ENCODE peak calls at places on chromosomes 6 and 20, in five cellular contexts. G is H9, B is IMR-90, Y is H1, W is mesenchymal stem cell. Q is an unnamed sample.
A peak's percentile ranks its signal among the peaks of the same experiment; 100 is the strongest.

GRCh38 chr20:50152394-50153152 is 950 bp downstream of the PEDS1 start:
- DNase-seq in G (no peak), W (no peak), Y (no peak), B (no peak), Q (no peak)

GRCh38 chr6:148441454-148441911 is 98.8 kb downstream of the SASH1 start:
- DNase-seq in G (no peak), B (peak; percentile 90), Y (no peak), W (peak; percentile 94), Q (no peak)

GRCh38 chr6:88982720-88983119 is 19.3 kb upstream of the RNGTT start:
- DNase-seq in G (no peak), W (peak; percentile 76), B (peak; percentile 79), Y (no peak), Q (peak; percentile 32)

GRCh38 chr20:38982291-38982690 is 20.1 kb downstream of the DHX35 start:
- DNase-seq in B (peak; percentile 33), G (no peak), W (peak; percentile 24), Y (no peak), Q (no peak)

GRCh38 chr6:75081920-75082319 is 123.9 kb downstream of the COL12A1 start:
- DNase-seq in W (no peak), Y (no peak), G (no peak), B (peak; percentile 50), Q (no peak)

GRCh38 chr6:1499798-1500197 is 109.9 kb upstream of the FOXC1 start:
- DNase-seq in B (no peak), W (no peak), Y (no peak), G (no peak), Q (no peak)

GRCh38 chr20:44496976-44497375 is 21.3 kb downstream of the TTPAL start:
- DNase-seq in W (peak; percentile 73), G (no peak), B (peak; percentile 96), Y (no peak), Q (no peak)

GRCh38 chr6:56246941-56247653 is at the start of gene COL21A1:
- DNase-seq in Y (peak; percentile 87), B (no peak), G (peak; percentile 95), W (peak; percentile 46), Q (peak; percentile 52)

GRCh38 chr6:79436232-79436631 is 101.0 kb downstream of the LCA5 start:
- DNase-seq in B (no peak), Y (no peak), G (no peak), W (no peak), Q (no peak)

GRCh38 chr6:105609375-105609991 is 206.6 kb upstream of the PREP start:
- DNase-seq in B (peak; percentile 92), G (no peak), Y (no peak), W (peak; percentile 97), Q (no peak)
- H2BK15ac ChIP-seq in B (peak overlapping the region; percentile 99), G (no peak overlapping the region), Y (no peak overlapping the region), W (peak overlapping the region; percentile 77), Q (no peak overlapping the region)

GRCh38 chr6:30213654-30213998 is 420 bp upstream of the TRIM26 start:
- DNase-seq in G (no peak), Y (no peak), W (no peak), B (no peak), Q (no peak)
- H3K14ac ChIP-seq in G (peak overlapping the region; percentile 83), Y (no peak overlapping the region), W (no peak overlapping the region), B (peak overlapping the region; percentile 71), Q (no peak overlapping the region)

GRCh38 chr6:38337819-38338465 is 301.8 kb downstream of the BTBD9 start:
- DNase-seq in G (no peak), B (peak; percentile 88), Y (no peak), W (peak; percentile 83), Q (no peak)
- H2BK15ac ChIP-seq in G (no peak overlapping the region), B (peak overlapping the region; percentile 62), Y (no peak overlapping the region), W (no peak overlapping the region), Q (no peak overlapping the region)

GRCh38 chr6:37257634-37258404 is at the start of the genes TBC1D22B and TMEM217:
- DNase-seq in G (peak; percentile 99), B (peak; percentile 93), Y (peak; percentile 98), W (peak; percentile 94), Q (peak; percentile 81)
- H3K14ac ChIP-seq in G (peak within 1 kb of the TSS; percentile 89), B (peak within 1 kb of the TSS; percentile 88), Y (no peak within 1 kb of the TSS), W (no peak within 1 kb of the TSS), Q (no peak within 1 kb of the TSS)

GRCh38 chr6:7138111-7138510 is 30.4 kb downstream of the RREB1 start:
- DNase-seq in W (no peak), Y (no peak), B (no peak), G (no peak), Q (no peak)
- H2BK15ac ChIP-seq in W (no peak overlapping the region), Y (no peak overlapping the region), B (no peak overlapping the region), G (no peak overlapping the region), Q (no peak overlapping the region)

GRCh38 chr20:34829191-34829590 is 3.7 kb upstream of the NCOA6 start:
- DNase-seq in W (no peak), Y (no peak), G (no peak), B (no peak), Q (no peak)

GRCh38 chr20:34820805-34821578 is 4.5 kb downstream of the NCOA6 start:
- DNase-seq in Y (no peak), G (no peak), W (no peak), B (no peak), Q (no peak)

GRCh38 chr20:34824861-34825529 is 456 bp downstream of the NCOA6 start:
- DNase-seq in W (peak; percentile 59), Y (peak; percentile 87), B (peak; percentile 28), G (peak; percentile 77), Q (peak; percentile 43)

GRCh38 chr20:34824026-34824860 is 1.2 kb downstream of the NCOA6 start:
- DNase-seq in W (peak; percentile 63), Y (peak; percentile 59), G (peak; percentile 80), B (peak; percentile 24), Q (peak; percentile 23)

DNA sequence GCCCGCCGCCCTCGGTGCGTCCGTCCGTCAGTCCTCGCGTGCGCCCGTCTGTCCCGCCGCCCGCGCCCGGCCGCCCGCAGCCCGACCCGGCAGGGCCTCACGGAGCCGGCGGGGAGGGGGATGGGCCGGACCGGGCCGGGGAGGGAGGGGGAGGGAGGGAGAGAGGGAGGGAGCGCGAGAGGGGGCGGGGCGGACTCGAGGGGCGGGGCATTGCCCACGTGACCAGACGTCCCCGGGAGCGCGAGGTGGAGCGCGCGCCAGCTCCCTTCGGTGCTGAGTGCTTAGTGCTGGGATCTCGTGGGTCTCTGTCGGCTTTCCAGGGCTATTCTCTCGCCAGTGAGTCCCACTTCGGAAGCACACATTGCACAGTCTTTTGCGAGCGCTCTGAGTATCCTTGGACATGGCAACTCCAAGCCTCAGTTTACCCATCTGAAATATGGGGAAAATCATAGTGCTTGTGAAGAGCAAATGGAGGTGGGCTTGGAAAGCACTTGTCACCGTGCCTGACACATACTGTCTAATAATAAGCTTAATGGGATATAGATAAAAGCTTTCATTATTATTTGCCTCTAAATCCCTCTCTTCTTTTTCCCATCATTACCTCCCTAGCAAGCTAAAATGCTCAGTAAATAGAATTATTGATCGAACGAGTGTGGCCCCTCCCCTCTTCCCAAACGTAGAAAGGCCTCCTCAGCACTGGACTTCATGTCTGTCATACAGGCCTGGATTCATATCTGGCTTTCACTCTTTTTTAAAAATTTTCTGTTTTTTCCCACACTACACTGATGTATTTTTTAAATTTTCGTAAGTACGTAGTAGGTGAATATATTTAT is at the start of gene NCOA6:
- DNase-seq in W (peak; percentile 80), B (peak; percentile 74), Y (peak; percentile 78), G (peak; percentile 57), Q (peak; percentile 59)
- H3K14ac ChIP-seq in W (peak within 1 kb of the TSS; percentile 96), B (peak within 1 kb of the TSS; percentile 98), Y (no peak within 1 kb of the TSS), G (peak within 1 kb of the TSS; percentile 72), Q (no peak within 1 kb of the TSS)

Q was measured in neuronal stem cell.